ENCODE peak calls at places on chromosomes 4 and X, in five cellular contexts. L is HepG2, O is HEK293T, Y is GM12878, D is NT2/D1. N is an unnamed sample.
A peak's percentile ranks its signal among the peaks of the same experiment; 100 is the strongest.

GRCh38 chrX:71640002-71640401 is 21.7 kb upstream of the CXCR3 start:
- DNase-seq in Y (no peak), D (no peak), L (no peak), O (no peak), N (no peak)

GRCh38 chr4:81215936-81216335 is 914 bp upstream of the PRKG2 start:
- DNase-seq in O (no peak), Y (no peak), D (no peak), L (no peak), N (no peak)

GRCh38 chr4:48756689-48757220 is 23.3 kb downstream of the FRYL start:
- DNase-seq in Y (no peak), D (no peak), L (no peak), O (no peak), N (no peak)

GRCh38 chr4:163587867-163588266 is 93.4 kb downstream of the TMA16 start:
- DNase-seq in D (no peak), L (peak; percentile 16), O (peak; percentile 11), Y (peak; percentile 73), N (no peak)

GRCh38 chr4:183485411-183486160 is 19.3 kb upstream of the ING2 start:
- DNase-seq in L (no peak), D (no peak), O (no peak), Y (no peak), N (no peak)

GRCh38 chrX:13646154-13646549 is 6.8 kb upstream of the TCEANC start:
- DNase-seq in L (peak; percentile 30), D (peak; percentile 54), O (peak; percentile 63), Y (no peak), N (peak; percentile 15)

GRCh38 chrX:119636419-119636818 is 30.2 kb upstream of the NKRF start:
- DNase-seq in D (no peak), L (no peak), Y (peak; percentile 70), O (no peak), N (no peak)

GRCh38 chr4:182643801-182644311 is 273.3 kb downstream of the DCTD start:
- DNase-seq in O (no peak), Y (no peak), L (no peak), D (no peak), N (no peak)

GRCh38 chr4:110184124-110184790 is 14.2 kb downstream of the ELOVL6 start:
- DNase-seq in D (peak; percentile 50), L (no peak), O (no peak), Y (no peak), N (peak; percentile 39)

GRCh38 chr4:20393486-20394100 is 141.9 kb downstream of the SLIT2 start:
- DNase-seq in O (no peak), L (no peak), D (no peak), Y (no peak), N (no peak)

GRCh38 chr4:128818442-128818841 is 8.9 kb downstream of the JADE1 start:
- DNase-seq in D (no peak), O (no peak), Y (no peak), L (no peak), N (no peak)

GRCh38 chr4:60133414-60133813 is 1066.7 kb upstream of the ADGRL3 start:
- DNase-seq in Y (no peak), O (no peak), L (no peak), D (no peak), N (no peak)

GRCh38 chrX:115330498-115331138 is 41.1 kb downstream of the LUZP4 start:
- DNase-seq in D (no peak), O (peak; percentile 80), Y (peak; percentile 40), L (peak; percentile 36), N (no peak)

GRCh38 chrX:138191998-138192397 is 519.5 kb downstream of the FGF13 start:
- DNase-seq in D (peak; percentile 23), O (peak; percentile 20), L (peak; percentile 4), Y (no peak), N (peak; percentile 45)

GRCh38 chr4:176565044-176565443 is 227.7 kb downstream of the VEGFC start:
- DNase-seq in Y (no peak), O (no peak), L (no peak), D (no peak), N (no peak)

GRCh38 chrX:39398973-39399268 is 597.7 kb downstream of the MID1IP1 start:
- DNase-seq in Y (no peak), D (no peak), L (no peak), O (no peak), N (no peak)

GRCh38 chr4:99827857-99828256 is 11.2 kb downstream of the DAPP1 start:
- DNase-seq in Y (no peak), L (no peak), D (no peak), O (no peak), N (no peak)

GRCh38 chrX:15512401-15512965 is 11.9 kb downstream of the BMX start:
- DNase-seq in O (no peak), Y (no peak), L (no peak), D (no peak), N (no peak)

GRCh38 chr4:183797445-183798248 is 107.5 kb upstream of the STOX2 start:
- DNase-seq in L (no peak), O (peak; percentile 36), D (no peak), Y (no peak), N (no peak)

GRCh38 chr4:48454591-48454990 is 28.6 kb upstream of the SLC10A4 start:
- DNase-seq in O (no peak), D (no peak), Y (no peak), L (no peak), N (no peak)

GRCh38 chr4:183618681-183619080 is 40.3 kb downstream of the RWDD4 start:
- DNase-seq in Y (no peak), O (no peak), D (no peak), L (peak; percentile 88), N (no peak)

GRCh38 chrX:134512566-134512965 is 52.6 kb downstream of the HPRT1 start:
- DNase-seq in Y (no peak), O (no peak), L (peak; percentile 25), D (no peak), N (no peak)

GRCh38 chrX:7154040-7154597 is 6.2 kb upstream of the PUDP start:
- DNase-seq in D (no peak), O (no peak), Y (no peak), L (no peak), N (no peak)

GRCh38 chrX:1398431-1399340 is 6.8 kb upstream of the SLC25A6 start:
- DNase-seq in D (no peak), O (no peak), L (no peak), Y (no peak), N (no peak)

GRCh38 chr4:110458494-110459266 is 17.3 kb upstream of the ENPEP start:
- DNase-seq in L (no peak), Y (no peak), O (no peak), D (no peak), N (no peak)

GRCh38 chr4:37793562-37793961 is 32.9 kb upstream of the PGM2 start:
- DNase-seq in Y (no peak), D (no peak), L (peak; percentile 27), O (no peak), N (no peak)

GRCh38 chrX:28847423-28847822 is 260.2 kb downstream of the IL1RAPL1 start:
- DNase-seq in Y (no peak), D (no peak), L (no peak), O (no peak), N (no peak)

GRCh38 chr4:133921280-133922195 is 280.1 kb downstream of the PABPC4L start:
- DNase-seq in D (no peak), L (no peak), Y (no peak), O (no peak), N (no peak)

GRCh38 chrX:33330798-33331197 is 119.4 kb upstream of the DMD start:
- DNase-seq in D (no peak), O (no peak), L (no peak), Y (no peak), N (no peak)

GRCh38 chr4:89788243-89789072 is 48.5 kb downstream of the SNCA start:
- DNase-seq in D (no peak), L (no peak), O (no peak), Y (no peak), N (no peak)

GRCh38 chr4:153335665-153336064 is 8.8 kb upstream of the MND1 start:
- DNase-seq in D (no peak), O (no peak), Y (no peak), L (no peak), N (no peak)

GRCh38 chr4:173057442-173057841 is 111.2 kb upstream of the GALNT7 start:
- DNase-seq in O (no peak), Y (no peak), D (no peak), L (no peak), N (no peak)
- TF ChIP-seq SUZ12 in O (no peak), Y (no peak), D (no peak), L (no peak), N (no peak)

GRCh38 chr4:122218762-122219161 is 66.6 kb downstream of the BLTP1 start:
- DNase-seq in Y (no peak), O (peak; percentile 25), D (no peak), L (peak; percentile 8), N (no peak)

GRCh38 chr4:122212880-122213279 is 60.7 kb downstream of the BLTP1 start:
- DNase-seq in D (no peak), Y (no peak), O (no peak), L (no peak), N (no peak)
- TF ChIP-seq SUZ12 in D (no peak), Y (no peak), O (no peak), L (no peak), N (no peak)

DNA sequence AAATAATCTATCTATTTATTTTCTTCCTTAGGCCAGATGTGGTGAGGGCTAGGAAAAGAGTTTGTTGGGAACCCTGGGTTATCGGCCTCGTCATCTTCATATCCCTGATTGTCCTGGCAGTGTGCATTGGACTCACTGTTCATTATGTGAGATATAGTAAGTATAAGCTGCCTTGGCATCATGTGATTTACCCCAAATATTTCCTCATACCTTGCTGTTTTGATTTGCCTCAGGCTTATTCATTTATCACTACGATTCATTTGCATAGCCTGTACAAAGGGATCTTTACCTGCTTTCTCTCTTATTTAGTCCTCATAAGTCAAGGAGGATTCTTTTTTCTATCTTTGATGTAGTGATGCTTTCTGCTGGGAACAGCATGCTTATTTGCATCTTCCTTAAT is 14.5 kb downstream of the TMPRSS11E start:
- DNase-seq in Y (no peak), L (no peak), D (no peak), O (no peak), N (no peak)
- TF ChIP-seq SUZ12 in Y (no peak), L (no peak), D (no peak), O (no peak), N (no peak)

GRCh38 chr4:76856183-76856969 is 41.6 kb downstream of the SOWAHB start:
- DNase-seq in D (no peak), L (peak; percentile 89), Y (no peak), O (peak; percentile 31), N (no peak)

GRCh38 chr4:76854858-76855257 is 43.1 kb downstream of the SOWAHB start:
- DNase-seq in O (no peak), D (no peak), L (no peak), Y (no peak), N (no peak)

GRCh38 chr4:76857010-76857409 is 40.9 kb downstream of the SOWAHB start:
- DNase-seq in Y (no peak), L (no peak), D (no peak), O (no peak), N (no peak)

GRCh38 chr4:76850010-76850441 is 47.9 kb downstream of the SOWAHB start:
- DNase-seq in L (peak; percentile 62), O (no peak), Y (no peak), D (no peak), N (no peak)

DNA sequence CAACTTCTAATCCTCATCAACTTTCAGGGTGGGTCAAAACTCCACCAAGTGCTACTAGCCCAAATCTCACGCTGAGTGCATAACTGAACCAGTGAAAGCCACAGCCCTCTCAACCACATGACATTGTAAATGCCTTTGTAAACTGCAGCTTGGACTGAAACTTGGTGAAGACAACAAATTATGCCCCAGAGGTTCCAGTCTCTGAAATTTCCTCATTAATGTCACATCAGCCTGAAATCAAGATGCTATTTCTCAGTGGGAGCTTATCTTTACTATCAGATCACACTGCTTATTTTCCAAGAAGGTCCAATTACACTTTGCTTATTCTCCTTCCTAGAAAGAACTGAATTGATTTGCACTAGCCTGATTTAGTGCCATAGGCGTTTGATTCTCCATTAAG is 46.6 kb downstream of the SOWAHB start:
- DNase-seq in O (peak; percentile 41), Y (no peak), L (no peak), D (no peak), N (no peak)
- TF ChIP-seq SUZ12 in O (no peak), Y (no peak), L (no peak), D (no peak), N (no peak)